ENCODE peak calls at places on chromosomes 16 and 17, in four cellular contexts. R is AG09309; M is effector memory CD4-positive, alpha-beta T cell; U is caudate nucleus. I is an unnamed sample.

GRCh38 chr17:76725580-76726230 is 701 bp downstream of the JMJD6 start:
- DNase-seq in R (no peak), U (peak), M (peak), I (peak)

GRCh38 chr17:64477849-64478248 is 19.0 kb downstream of the POLG2 start:
- DNase-seq in M (no peak), R (no peak), U (no peak), I (no peak)

GRCh38 chr16:85563515-85564276 is 49.4 kb upstream of the GSE1 start:
- DNase-seq in M (no peak), U (no peak), R (no peak), I (peak)

GRCh38 chr16:16092925-16093624 is 130.2 kb downstream of the ABCC6 start:
- DNase-seq in R (no peak), U (no peak), M (no peak), I (no peak)

GRCh38 chr17:7294614-7295153 is at the start of gene YBX2:
- DNase-seq in M (peak), U (no peak), R (no peak), I (peak)

GRCh38 chr17:48442819-48443218 is 12.8 kb upstream of the SKAP1 start:
- DNase-seq in U (no peak), M (no peak), R (no peak), I (no peak)

GRCh38 chr16:19718624-19718965 is 524 bp downstream of the IQCK start:
- DNase-seq in M (no peak), R (no peak), U (peak), I (no peak)

GRCh38 chr16:30028438-30029093 is 2.5 kb downstream of the TLCD3B start:
- DNase-seq in U (no peak), R (no peak), M (no peak), I (no peak)

GRCh38 chr16:80150978-80151705 is 389.7 kb upstream of the DYNLRB2 start:
- DNase-seq in M (no peak), U (no peak), R (peak), I (no peak)

GRCh38 chr16:4936991-4937781 is at the start of gene PPL:
- DNase-seq in R (no peak), M (no peak), U (no peak), I (peak)

GRCh38 chr16:56729736-56730662 is at the start of gene NUP93:
- DNase-seq in R (peak), U (peak), M (peak), I (peak)

GRCh38 chr16:90020838-90021382 is 1.7 kb upstream of the DBNDD1 start:
- DNase-seq in M (no peak), U (no peak), R (no peak), I (peak)

GRCh38 chr16:80557037-80557436 is 16.2 kb downstream of the DYNLRB2 start:
- DNase-seq in U (no peak), M (no peak), R (no peak), I (no peak)

GRCh38 chr16:75460441-75460840 is 4.0 kb downstream of the TMEM170A start:
- DNase-seq in U (no peak), M (no peak), R (no peak), I (no peak)

GRCh38 chr16:47018223-47018891 is 44.9 kb upstream of the DNAJA2 start:
- DNase-seq in R (no peak), U (peak), M (peak), I (peak)

GRCh38 chr16:19885456-19886060 is 910 bp upstream of the GPRC5B start:
- DNase-seq in U (no peak), M (no peak), R (no peak), I (no peak)

GRCh38 chr16:85522842-85523601 is 90.1 kb upstream of the GSE1 start:
- DNase-seq in M (no peak), U (no peak), R (no peak), I (no peak)

GRCh38 chr16:67965668-67966548 is 2.5 kb downstream of the SLC12A4 start:
- DNase-seq in U (no peak), M (no peak), R (no peak), I (no peak)

GRCh38 chr16:3140603-3141427 is 6.0 kb downstream of the ZNF213 start:
- DNase-seq in M (no peak), U (no peak), R (no peak), I (no peak)

GRCh38 chr16:678858-679807 is 1.1 kb upstream of the STUB1 start:
- DNase-seq in R (no peak), U (peak), M (peak), I (peak)

GRCh38 chr16:54143410-54143809 is 143.2 kb downstream of the IRX3 start:
- DNase-seq in U (no peak), R (no peak), M (no peak), I (no peak)